ENCODE peak calls at places on chromosomes 1 and 21, in nine cellular contexts. O is left ventricle myocardium inferior, P is BJ, H is GM12865, Z is fibroblast of mammary gland, J is lower leg skin, D is upper lobe of left lung, L is astrocyte of the spinal cord, V is endothelial cell. Y is an unnamed sample.
A peak's percentile ranks its signal among the peaks of the same experiment; 100 is the strongest.

GRCh38 chr1:200130552-200130951 is 103.0 kb downstream of the NR5A2 start:
- DNase-seq in O (no peak), P (no peak), D (no peak), J (no peak), Z (no peak), V (no peak), H (no peak), L (no peak), Y (no peak)

GRCh38 chr1:203084588-203085527 is 954 bp downstream of the MYOG start:
- DNase-seq in Z (no peak), H (peak; percentile 43), L (no peak), J (no peak), V (no peak), D (no peak), O (no peak), P (no peak), Y (no peak)

GRCh38 chr1:86546787-86547221 is at the start of gene CLCA4:
- DNase-seq in P (no peak), H (no peak), D (no peak), Z (no peak), V (no peak), L (no peak), J (no peak), O (no peak), Y (no peak)

GRCh38 chr21:14864211-14865021 is 200.4 kb downstream of the NRIP1 start:
- DNase-seq in V (peak; percentile 68), J (peak; percentile 68), L (peak; percentile 79), O (peak; percentile 64), D (no peak), Z (peak; percentile 84), H (peak; percentile 67), P (no peak), Y (peak; percentile 57)

GRCh38 chr1:174021611-174022079 is 512 bp downstream of the RC3H1 start:
- DNase-seq in O (peak; percentile 47), P (no peak), H (peak; percentile 53), J (no peak), V (peak; percentile 56), L (peak; percentile 61), Z (no peak), D (no peak), Y (peak; percentile 83)

GRCh38 chr1:218711884-218712674 is 366.9 kb downstream of the TGFB2 start:
- DNase-seq in Z (peak; percentile 93), O (no peak), J (peak; percentile 60), L (peak; percentile 23), V (no peak), H (no peak), P (no peak), D (no peak), Y (no peak)

GRCh38 chr1:114685851-114686250 is 9.5 kb downstream of the AMPD1 start:
- DNase-seq in H (no peak), Z (no peak), J (no peak), V (no peak), P (no peak), O (no peak), D (no peak), L (no peak), Y (no peak)

GRCh38 chr1:11473635-11474034 is 5.3 kb upstream of the DISP3 start:
- DNase-seq in P (no peak), J (no peak), L (no peak), Z (peak; percentile 8), O (no peak), D (no peak), V (peak; percentile 66), H (peak; percentile 8), Y (no peak)

GRCh38 chr21:16192900-16193299 is 463.1 kb downstream of the USP25 start:
- DNase-seq in L (peak; percentile 29), O (no peak), J (peak; percentile 44), H (no peak), D (no peak), V (no peak), P (no peak), Z (peak; percentile 85), Y (no peak)

GRCh38 chr1:22245100-22245650 is 102.3 kb upstream of the WNT4 start:
- DNase-seq in D (no peak), H (no peak), O (no peak), V (no peak), P (no peak), J (no peak), Z (no peak), L (no peak), Y (no peak)

GRCh38 chr1:201892211-201892610 is 3.5 kb downstream of the SHISA4 start:
- DNase-seq in D (no peak), P (no peak), L (no peak), Z (no peak), O (no peak), H (no peak), J (no peak), V (no peak), Y (no peak)

GRCh38 chr1:210251680-210252490 is 19.3 kb downstream of the SERTAD4 start:
- DNase-seq in L (no peak), D (peak; percentile 72), J (no peak), V (peak; percentile 18), H (no peak), O (no peak), P (no peak), Z (no peak), Y (no peak)

GRCh38 chr21:43195131-43196021 is 26.6 kb downstream of the CRYAA start:
- DNase-seq in D (peak; percentile 61), O (peak; percentile 57), J (peak; percentile 15), Z (peak; percentile 64), H (no peak), P (no peak), L (no peak), V (no peak), Y (peak; percentile 51)

GRCh38 chr1:175725684-175726083 is 17.7 kb downstream of the TNR start:
- DNase-seq in O (no peak), Z (peak; percentile 25), L (peak; percentile 25), J (no peak), P (no peak), D (no peak), V (peak; percentile 62), H (peak; percentile 41), Y (no peak)

GRCh38 chr1:17097787-17098186 is 21.5 kb downstream of the PADI2 start:
- DNase-seq in L (no peak), J (no peak), D (no peak), O (no peak), V (no peak), P (no peak), H (no peak), Z (no peak), Y (no peak)

DNA sequence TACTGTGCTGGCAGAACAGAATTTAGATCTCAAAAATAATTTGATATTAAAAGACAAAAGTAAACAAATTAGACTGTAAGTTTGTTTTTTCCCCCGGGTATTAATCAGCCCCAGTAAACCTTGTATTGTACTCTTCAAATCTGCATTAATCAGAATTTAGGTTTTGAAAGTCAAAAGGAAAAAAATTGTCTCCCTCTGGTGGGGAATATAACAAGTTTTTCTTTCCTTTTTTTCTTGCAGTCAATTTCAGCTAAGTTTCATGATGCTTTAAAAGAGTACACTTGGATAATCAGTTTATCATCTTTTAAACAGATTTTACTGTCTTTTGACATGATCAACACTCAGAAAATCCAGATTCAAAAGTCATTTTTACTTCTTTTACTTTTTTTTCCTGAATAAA is 134.5 kb upstream of the PKN2 start:
- DNase-seq in Z (peak; percentile 12), V (no peak), L (peak; percentile 26), D (no peak), P (no peak), H (no peak), J (no peak), O (no peak), Y (no peak)
- TF ChIP-seq CTCF in Z (peak; percentile 30), V (peak; percentile 52), L (peak; percentile 8), D (no peak), P (peak; percentile 26), H (no peak), J (no peak), O (peak; percentile 52), Y (no peak)

DNA sequence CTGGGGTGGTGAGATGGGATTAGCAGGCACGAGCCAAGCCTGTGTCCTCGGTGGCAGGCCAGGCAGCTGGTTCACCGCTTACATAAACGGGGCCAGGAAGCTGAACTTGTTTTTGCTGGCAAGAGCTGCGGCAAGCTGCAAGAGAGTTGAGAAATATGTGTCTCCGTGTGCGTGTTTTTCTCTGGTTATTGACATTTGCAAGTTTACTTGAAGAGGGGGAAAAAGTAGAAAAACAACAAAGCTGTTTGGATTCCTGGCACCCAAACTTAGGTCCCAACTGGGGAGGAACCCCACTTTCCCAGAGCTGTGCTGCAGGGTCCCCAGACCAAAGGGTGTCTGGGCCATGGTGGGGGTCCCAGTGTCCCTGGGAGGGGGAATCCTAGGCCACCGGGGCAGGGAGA is 14.5 kb downstream of the IL6R start:
- DNase-seq in D (peak; percentile 76), H (no peak), O (peak; percentile 88), Z (peak; percentile 95), V (no peak), P (peak; percentile 57), J (peak; percentile 93), L (peak; percentile 91), Y (peak; percentile 89)
- TF ChIP-seq CTCF in D (no peak), H (no peak), O (no peak), Z (no peak), V (no peak), P (no peak), J (no peak), L (no peak), Y (no peak)

DNA sequence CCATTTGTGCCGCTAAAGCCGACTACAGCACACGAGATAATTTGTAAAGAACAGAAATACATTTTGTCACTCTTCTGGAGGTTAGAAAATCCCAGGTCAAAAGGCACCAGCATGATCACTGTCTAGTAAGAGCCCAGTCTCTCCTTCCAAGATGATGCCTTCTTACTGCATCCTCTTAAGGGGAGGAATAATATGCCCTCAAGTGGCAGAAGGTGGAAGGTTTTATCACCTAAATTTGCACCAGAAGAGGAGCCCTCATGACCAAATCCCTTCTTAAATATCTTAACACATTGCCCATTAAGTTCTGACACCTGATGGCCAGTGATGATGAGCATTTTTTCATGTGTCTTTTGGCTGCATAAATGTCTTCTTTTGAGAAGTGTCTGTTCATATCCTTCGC is 326.7 kb upstream of the RGS18 start:
- DNase-seq in O (no peak), P (no peak), D (no peak), V (no peak), Z (no peak), H (peak; percentile 24), J (no peak), L (peak; percentile 2), Y (no peak)
- TF ChIP-seq CTCF in O (no peak), P (no peak), D (no peak), V (no peak), Z (no peak), H (peak; percentile 20), J (no peak), L (no peak), Y (no peak)

DNA sequence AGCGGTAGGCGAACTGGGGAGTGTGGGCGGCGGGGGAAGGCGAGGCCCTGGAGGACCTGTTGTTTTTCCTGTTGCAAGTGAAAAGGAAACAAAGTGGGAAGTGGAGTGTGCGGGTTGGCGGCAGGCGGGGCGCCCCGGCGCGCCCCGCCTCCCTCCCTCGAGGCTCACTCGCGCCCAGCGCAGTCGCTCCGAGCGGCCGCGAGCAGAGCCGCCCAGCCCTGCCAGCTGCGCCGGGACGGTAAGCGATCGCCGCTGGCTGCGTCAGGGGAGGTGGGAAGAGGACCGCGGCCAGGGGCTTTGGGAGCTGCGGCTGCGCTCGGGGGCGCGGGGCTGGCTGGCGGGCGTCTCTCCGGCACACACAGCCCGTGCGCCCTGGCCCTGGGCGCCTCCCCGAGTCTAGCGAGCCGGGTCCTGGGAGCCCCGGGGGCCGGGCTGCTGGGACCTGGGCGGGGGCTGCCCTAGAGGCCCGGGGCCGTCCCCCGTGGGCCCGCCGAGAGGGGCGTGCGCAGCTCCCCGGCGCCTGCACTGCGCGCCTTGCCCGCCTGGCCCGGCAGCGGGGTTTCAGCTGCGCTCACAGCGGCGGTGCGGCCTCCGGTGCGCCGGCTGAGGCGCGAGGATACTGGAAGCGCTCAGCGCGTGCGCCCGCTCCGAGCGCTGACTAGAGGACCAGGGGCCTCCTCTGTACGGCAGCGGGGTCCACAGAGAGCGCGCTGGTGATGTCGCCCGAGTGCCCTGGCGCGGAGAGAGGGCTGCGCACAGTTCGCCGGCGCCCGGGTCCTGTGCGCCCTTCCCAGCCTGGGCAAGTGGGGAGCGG is at the start of gene PIK3CD:
- DNase-seq in Z (peak; percentile 22), V (peak; percentile 54), D (peak; percentile 90), O (peak; percentile 27), H (peak; percentile 63), L (peak; percentile 20), J (no peak), P (no peak), Y (no peak)
- TF ChIP-seq CTCF in Z (no peak), V (no peak), D (peak; percentile 9), O (no peak), H (no peak), L (no peak), J (no peak), P (no peak), Y (no peak)